ENCODE peak calls at places on chromosomes 2 and 18, in six cellular contexts. Y is spleen; F is T-helper 9 cell; I is activated CD4-positive, alpha-beta T cell treated with anti-CD3 and anti-CD28 coated beads, Interleukin-2, amount 50 U/mL, for 24 hours; P is naive thymus-derived CD8-positive, alpha-beta T cell; W is Kasumi-1. O is an unnamed sample.

GRCh38 chr2:230007931-230008707 is 60.6 kb downstream of the SLC16A14 start:
- DNase-seq in P (peak), I (peak), Y (peak), W (peak), F (peak), O (peak)

GRCh38 chr2:212619954-212620353 is 81.4 kb upstream of the ERBB4 start:
- DNase-seq in P (no peak), W (no peak), F (no peak), Y (no peak), I (no peak), O (no peak)

GRCh38 chr2:148643421-148643820 is 1.1 kb upstream of the EPC2 start:
- DNase-seq in Y (no peak), W (peak), I (no peak), F (no peak), P (no peak), O (no peak)

GRCh38 chr2:72146357-72147302 is 1.0 kb downstream of the CYP26B1 start:
- DNase-seq in W (no peak), Y (peak), F (no peak), P (no peak), I (no peak), O (no peak)

GRCh38 chr18:31229829-31230228 is 67.2 kb upstream of the DSC1 start:
- DNase-seq in Y (no peak), I (no peak), F (no peak), W (no peak), P (no peak), O (no peak)

GRCh38 chr18:12621737-12622306 is 36.1 kb downstream of the SPIRE1 start:
- DNase-seq in W (no peak), I (no peak), Y (no peak), P (no peak), F (no peak), O (no peak)

GRCh38 chr2:217849154-217849553 is 153.6 kb downstream of the TNS1 start:
- DNase-seq in F (no peak), W (no peak), Y (peak), I (no peak), P (no peak), O (no peak)

GRCh38 chr2:164496881-164497280 is 124.4 kb downstream of the GRB14 start:
- DNase-seq in Y (no peak), F (no peak), P (no peak), W (no peak), I (no peak), O (no peak)

GRCh38 chr18:9643549-9643948 is 29.2 kb upstream of the PPP4R1 start:
- DNase-seq in I (no peak), F (no peak), Y (no peak), W (no peak), P (no peak), O (no peak)

GRCh38 chr2:156333951-156334495 is 1.5 kb upstream of the NR4A2 start:
- DNase-seq in F (peak), W (peak), Y (peak), I (peak), P (peak), O (peak)

GRCh38 chr2:186309901-186310300 is 176.2 kb upstream of the ZC3H15 start:
- DNase-seq in Y (no peak), P (no peak), F (no peak), I (no peak), W (no peak), O (no peak)

GRCh38 chr2:14975401-14975800 is 342.9 kb downstream of the LRATD1 start:
- DNase-seq in F (no peak), W (no peak), Y (no peak), P (no peak), I (no peak), O (no peak)

GRCh38 chr2:45813003-45813601 is 161.6 kb downstream of the PRKCE start:
- DNase-seq in Y (no peak), I (no peak), W (no peak), F (no peak), P (no peak), O (no peak)

GRCh38 chr18:3321133-3321812 is 59.3 kb downstream of the MYL12B start:
- DNase-seq in P (no peak), Y (no peak), W (no peak), I (no peak), F (no peak), O (no peak)

GRCh38 chr18:36066731-36067117 is 635 bp downstream of the RPRD1A start:
- DNase-seq in W (peak), F (no peak), I (no peak), P (no peak), Y (no peak), O (no peak)

GRCh38 chr18:74944676-74945075 is 264.3 kb downstream of the PTGR3 start:
- DNase-seq in P (no peak), I (no peak), F (no peak), Y (no peak), W (no peak), O (no peak)

GRCh38 chr18:31744661-31745060 is 16.0 kb downstream of the SLC25A52 start:
- DNase-seq in P (no peak), F (no peak), Y (no peak), W (no peak), I (no peak), O (no peak)

GRCh38 chr2:228017784-228018183 is 146.4 kb downstream of the DAW1 start:
- DNase-seq in F (no peak), W (no peak), I (no peak), P (no peak), Y (no peak), O (no peak)

GRCh38 chr18:48797841-48798255 is 152.9 kb downstream of the SMAD7 start:
- DNase-seq in F (no peak), W (no peak), I (no peak), Y (peak), P (no peak), O (no peak)

GRCh38 chr2:237691908-237692600 is 64.7 kb downstream of the LRRFIP1 start:
- DNase-seq in W (peak), P (peak), I (peak), F (peak), Y (peak), O (peak)

GRCh38 chr2:144096531-144096930 is 423.4 kb downstream of the ZEB2 start:
- DNase-seq in F (no peak), I (no peak), W (no peak), Y (no peak), P (no peak), O (no peak)

GRCh38 chr2:239594772-239595608 is 194.2 kb upstream of the HDAC4 start:
- DNase-seq in I (no peak), Y (peak), F (no peak), W (no peak), P (no peak), O (no peak)

GRCh38 chr2:102439065-102439695 is 16.2 kb downstream of the IL18RAP start:
- DNase-seq in P (no peak), W (no peak), F (no peak), I (no peak), Y (no peak), O (no peak)

GRCh38 chr2:113142290-113142689 is 14.9 kb downstream of the IL1RN start:
- DNase-seq in P (no peak), I (no peak), Y (no peak), W (no peak), F (no peak), O (no peak)

GRCh38 chr2:136389809-136390208 is 271.9 kb upstream of the CXCR4 start:
- DNase-seq in P (no peak), W (no peak), I (no peak), F (no peak), Y (no peak), O (no peak)

GRCh38 chr18:47737198-47737830 is 193.1 kb downstream of the SMAD2 start:
- DNase-seq in P (no peak), W (no peak), F (no peak), I (no peak), Y (no peak), O (no peak)

GRCh38 chr2:174893018-174893417 is 112.2 kb downstream of the CHN1 start:
- DNase-seq in F (no peak), W (no peak), Y (no peak), P (no peak), I (no peak), O (no peak)

GRCh38 chr2:36456227-36456788 is 100.7 kb downstream of the CRIM1 start:
- DNase-seq in W (no peak), P (no peak), Y (peak), I (no peak), F (no peak), O (no peak)

GRCh38 chr18:11995445-11996189 is 14.3 kb downstream of the IMPA2 start:
- DNase-seq in Y (peak), F (peak), I (peak), W (peak), P (peak), O (no peak)

GRCh38 chr2:234374671-234375245 is 122.1 kb downstream of the ARL4C start:
- DNase-seq in I (no peak), F (no peak), P (no peak), W (no peak), Y (peak), O (no peak)

O was measured in T-helper 1 cell.